ENCODE peak calls at places on chromosomes 6 and 20, in seven cellular contexts. N is iPS DF 19.7, S is psoas muscle, T is pancreas, M is GDM1, W is nucleus accumbens, V is HS-5. P is an unnamed sample.

GRCh38 chr20:36624068-36624813 is 18.7 kb downstream of the RAB5IF start:
- DNase-seq in N (no peak), S (no peak), T (no peak), M (no peak), W (no peak), V (no peak), P (peak; percentile 55)

GRCh38 chr20:20450461-20451027 is 82.6 kb downstream of the INSM1 start:
- DNase-seq in N (no peak), S (no peak), T (no peak), M (no peak), W (peak; percentile 59), V (no peak), P (no peak)

GRCh38 chr6:107114872-107115694 is at the start of gene BEND3:
- DNase-seq in N (no peak), S (peak; percentile 71), T (peak; percentile 77), M (no peak), W (no peak), V (no peak), P (peak; percentile 57)

GRCh38 chr20:375265-375889 is 5.2 kb upstream of the TRIB3 start:
- DNase-seq in N (no peak), S (no peak), T (no peak), M (no peak), W (no peak), V (no peak), P (no peak)

GRCh38 chr6:21309791-21310190 is 283.8 kb upstream of the SOX4 start:
- DNase-seq in N (no peak), S (no peak), T (no peak), M (no peak), W (no peak), V (no peak), P (no peak)

GRCh38 chr6:169829786-169830185 is 78.4 kb downstream of the ERMARD start:
- DNase-seq in N (no peak), S (no peak), T (no peak), M (no peak), W (no peak), V (no peak), P (no peak)

GRCh38 chr6:166270706-166271375 is 37.4 kb downstream of the PRR18 start:
- DNase-seq in N (no peak), S (no peak), T (no peak), M (no peak), W (no peak), V (no peak), P (no peak)

GRCh38 chr6:37303891-37304503 is 46.1 kb upstream of the TMEM217 start:
- DNase-seq in N (no peak), S (no peak), T (no peak), M (no peak), W (peak; percentile 11), V (peak; percentile 15), P (no peak)

GRCh38 chr20:36105731-36106226 is 48.8 kb upstream of the EPB41L1 start:
- DNase-seq in N (no peak), S (no peak), T (peak; percentile 81), M (no peak), W (no peak), V (no peak), P (peak; percentile 58)

P was measured in left colon.